ENCODE peak calls at places on chromosomes 12 and 14, in eight cellular contexts. Y is body of pancreas; T is activated effector memory CD4-positive, alpha-beta T cell treated with Interleukin-2 at 50 U/mL for 16 hours; O is testis; L is mesothelial cell of epicardium; V is choroid plexus epithelial cell; N is HTR-8/SVneo; S is lower leg skin. Q is an unnamed sample.

GRCh38 chr14:79510659-79511058 is 700.6 kb downstream of the DIO2 start:
- DNase-seq in S (no peak), O (no peak), Y (no peak), T (no peak), L (no peak), V (peak; percentile 96), N (no peak), Q (no peak)

GRCh38 chr12:69578283-69578682 is 7.0 kb upstream of the CCT2 start:
- DNase-seq in V (no peak), L (no peak), S (no peak), O (no peak), T (no peak), Y (no peak), N (no peak), Q (no peak)

GRCh38 chr14:34270361-34270760 is 191.7 kb downstream of the SPTSSA start:
- DNase-seq in Y (no peak), N (no peak), L (no peak), V (no peak), O (no peak), S (no peak), T (no peak), Q (no peak)

GRCh38 chr12:58681730-58682129 is 238.6 kb downstream of the LRIG3 start:
- DNase-seq in V (no peak), L (no peak), Y (no peak), T (no peak), N (no peak), S (no peak), O (no peak), Q (no peak)

GRCh38 chr14:91731018-91731417 is 868 bp downstream of the CATSPERB start:
- DNase-seq in L (no peak), O (no peak), T (no peak), Y (no peak), S (no peak), V (no peak), N (no peak), Q (no peak)

GRCh38 chr14:103607039-103607668 is 21.9 kb upstream of the KLC1 start:
- DNase-seq in Y (peak; percentile 24), S (peak; percentile 94), T (peak; percentile 28), N (peak; percentile 85), L (no peak), O (peak; percentile 71), V (peak; percentile 97), Q (peak; percentile 62)

GRCh38 chr12:94150483-94151225 is 2.3 kb downstream of the PLXNC1 start:
- DNase-seq in L (no peak), S (peak; percentile 83), Y (peak; percentile 12), T (peak; percentile 28), O (peak; percentile 63), N (no peak), V (no peak), Q (no peak)

GRCh38 chr14:104299993-104300761 is 161.8 kb downstream of the KIF26A start:
- DNase-seq in T (no peak), S (no peak), N (no peak), Y (no peak), V (no peak), O (no peak), L (no peak), Q (no peak)

GRCh38 chr14:20356422-20356821 is 13.0 kb downstream of the PARP2 start:
- DNase-seq in O (no peak), N (no peak), T (no peak), V (peak; percentile 15), S (no peak), L (no peak), Y (no peak), Q (no peak)

GRCh38 chr12:82124711-82125110 is 233.5 kb downstream of the CCDC59 start:
- DNase-seq in L (no peak), Y (no peak), V (peak; percentile 18), O (no peak), S (no peak), T (no peak), N (no peak), Q (no peak)

GRCh38 chr14:20262642-20263128 is 23.6 kb downstream of the OR11H4 start:
- DNase-seq in S (no peak), Y (no peak), V (peak; percentile 18), N (peak; percentile 1), O (no peak), L (no peak), T (no peak), Q (peak; percentile 43)

GRCh38 chr12:16766736-16767135 is 160.8 kb upstream of the LMO3 start:
- DNase-seq in T (no peak), S (no peak), L (no peak), V (peak; percentile 4), Y (no peak), O (no peak), N (no peak), Q (no peak)

GRCh38 chr12:64104376-64104775 is 117.7 kb downstream of the KICS2 start:
- DNase-seq in T (no peak), L (no peak), V (peak; percentile 23), N (peak; percentile 35), S (no peak), O (no peak), Y (no peak), Q (no peak)